ENCODE peak calls at places on chromosomes 1 and 21, in seven cellular contexts. Q, L, Z, H, D, B and A are unnamed samples.

GRCh38 chr1:47992720-47993119 is 4.5 kb downstream of the TRABD2B start:
- DNase-seq in Q (peak; percentile 29), L (peak; percentile 56), Z (no peak), H (no peak), D (no peak), B (no peak), A (no peak)

GRCh38 chr1:39332828-39333227 is 128.3 kb downstream of the MACF1 start:
- DNase-seq in Q (no peak), L (no peak), Z (no peak), H (no peak), D (no peak), B (no peak), A (no peak)

GRCh38 chr1:164261691-164262240 is 297.2 kb upstream of the PBX1 start:
- DNase-seq in Q (no peak), L (no peak), Z (peak; percentile 11), H (no peak), D (no peak), B (no peak), A (peak; percentile 73)

GRCh38 chr1:174942547-174943255 is 57.0 kb upstream of the CACYBP start:
- DNase-seq in Q (peak; percentile 33), L (peak; percentile 16), Z (no peak), H (no peak), D (no peak), B (no peak), A (no peak)

GRCh38 chr1:57036896-57037295 is 71.1 kb upstream of the C8B start:
- DNase-seq in Q (no peak), L (peak; percentile 44), Z (no peak), H (no peak), D (no peak), B (no peak), A (no peak)

GRCh38 chr21:39381009-39381408 is 32.1 kb upstream of the HMGN1 start:
- DNase-seq in Q (no peak), L (peak; percentile 38), Z (no peak), H (no peak), D (no peak), B (no peak), A (peak; percentile 17)

GRCh38 chr1:234957330-234958065 is 171.1 kb downstream of the TOMM20 start:
- DNase-seq in Q (no peak), L (peak; percentile 66), Z (peak; percentile 73), H (peak; percentile 93), D (peak; percentile 82), B (peak; percentile 91), A (peak; percentile 97)

GRCh38 chr21:33234618-33235520 is 5.1 kb downstream of the IFNAR2 start:
- DNase-seq in Q (no peak), L (no peak), Z (no peak), H (no peak), D (no peak), B (no peak), A (no peak)

GRCh38 chr1:244054924-244055263 is 3.8 kb downstream of the ZBTB18 start:
- DNase-seq in Q (no peak), L (no peak), Z (no peak), H (no peak), D (no peak), B (no peak), A (no peak)

GRCh38 chr1:95230256-95230655 is 3.8 kb upstream of the RWDD3 start:
- DNase-seq in Q (no peak), L (no peak), Z (no peak), H (no peak), D (no peak), B (no peak), A (no peak)

GRCh38 chr1:153649867-153650235 is 8.7 kb upstream of the SNAPIN start:
- DNase-seq in Q (peak; percentile 59), L (no peak), Z (no peak), H (no peak), D (no peak), B (no peak), A (no peak)

GRCh38 chr1:201295346-201295745 is 12.0 kb downstream of the PKP1 start:
- DNase-seq in Q (no peak), L (peak; percentile 28), Z (no peak), H (no peak), D (no peak), B (no peak), A (no peak)

GRCh38 chr1:169107673-169108160 is 1.2 kb downstream of the ATP1B1 start:
- DNase-seq in Q (peak; percentile 23), L (peak; percentile 55), Z (no peak), H (peak; percentile 62), D (no peak), B (no peak), A (no peak)

GRCh38 chr1:100703716-100704115 is 15.8 kb upstream of the VCAM1 start:
- DNase-seq in Q (no peak), L (peak; percentile 69), Z (no peak), H (no peak), D (no peak), B (no peak), A (no peak)

GRCh38 chr21:35382696-35383095 is 333.6 kb upstream of the RUNX1 start:
- DNase-seq in Q (no peak), L (no peak), Z (no peak), H (no peak), D (no peak), B (no peak), A (no peak)

GRCh38 chr1:212529211-212529731 is 79.3 kb upstream of the ATF3 start:
- DNase-seq in Q (no peak), L (peak; percentile 80), Z (no peak), H (peak; percentile 61), D (no peak), B (no peak), A (no peak)

GRCh38 chr1:199123615-199124014 is 484.8 kb downstream of the PTPRC start:
- DNase-seq in Q (no peak), L (peak; percentile 93), Z (no peak), H (peak; percentile 85), D (no peak), B (no peak), A (no peak)

GRCh38 chr1:21489146-21489545 is 20.1 kb upstream of the ALPL start:
- DNase-seq in Q (no peak), L (no peak), Z (no peak), H (no peak), D (no peak), B (no peak), A (no peak)

DNA sequence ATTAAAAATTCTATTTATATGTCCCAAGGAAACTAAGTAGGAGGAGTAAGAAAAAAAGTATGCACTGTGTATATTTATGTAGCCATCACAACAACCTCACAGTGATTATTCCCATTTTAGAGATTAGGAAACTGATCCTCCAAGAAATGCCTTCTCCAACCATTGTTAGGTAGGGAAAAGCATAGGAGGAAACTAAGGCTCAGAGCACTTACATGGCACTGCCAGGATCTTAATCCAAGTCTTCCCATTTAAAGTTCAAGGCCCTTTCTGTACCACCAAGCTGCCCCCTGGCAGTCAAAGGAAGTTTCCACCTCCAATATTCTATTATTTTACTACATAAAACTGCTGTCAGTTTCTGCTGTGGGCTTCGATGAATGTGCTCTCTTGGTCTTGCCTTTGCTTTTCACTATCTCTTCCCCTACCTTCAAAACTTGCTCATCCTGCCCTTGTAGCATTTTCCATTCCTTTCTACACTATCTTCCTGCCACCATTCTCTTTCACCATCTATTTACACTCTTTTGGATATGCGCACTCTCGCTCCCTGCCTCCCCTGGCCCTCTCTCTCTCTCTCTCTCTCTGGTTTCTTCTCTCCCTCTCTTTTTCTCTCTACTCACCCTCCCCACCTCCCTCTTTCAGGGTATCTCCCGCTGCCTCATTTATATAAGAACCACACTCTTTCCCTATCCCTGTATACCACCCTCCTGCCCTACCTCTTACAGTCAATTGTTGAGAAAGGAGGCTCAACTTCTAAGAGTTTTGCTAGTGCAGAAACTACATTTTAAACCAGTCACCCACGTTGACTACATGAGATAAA is 34.0 kb downstream of the PUM1 start:
- DNase-seq in Q (no peak), L (no peak), Z (no peak), H (no peak), D (no peak), B (no peak), A (no peak)
- H3K36me3 ChIP-seq in Q (no peaks in the 10 kb centered on the region), L (peaks cover 6% of the 10 kb centered on the region), Z (no peaks in the 10 kb centered on the region), H (peaks cover 6% of the 10 kb centered on the region), D (no peaks in the 10 kb centered on the region), B (peaks cover 54% of the 10 kb centered on the region), A (peaks cover 2% of the 10 kb centered on the region)

DNA sequence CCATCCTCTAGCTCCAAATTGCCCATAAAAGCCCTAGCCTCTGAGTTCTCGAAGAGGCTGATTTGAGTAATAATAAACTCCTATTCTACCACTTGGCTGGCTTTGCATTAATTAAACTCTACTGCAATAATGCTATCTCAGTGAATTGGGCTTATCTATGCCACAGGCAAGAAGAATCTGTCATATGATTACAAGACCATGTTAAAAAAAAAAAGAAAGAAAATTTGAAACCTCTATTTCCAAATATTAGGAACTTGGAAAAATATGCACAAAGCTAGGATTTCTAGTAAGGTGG is 27.6 kb upstream of the SGIP1 start:
- DNase-seq in Q (no peak), L (no peak), Z (no peak), H (no peak), D (no peak), B (no peak), A (no peak)
- H3K27ac ChIP-seq in Q (no peak overlapping the region), L (peak overlapping the region; percentile 48), Z (no peak overlapping the region), H (peak overlapping the region; percentile 19), D (no peak overlapping the region), B (no peak overlapping the region), A (no peak overlapping the region)

DNA sequence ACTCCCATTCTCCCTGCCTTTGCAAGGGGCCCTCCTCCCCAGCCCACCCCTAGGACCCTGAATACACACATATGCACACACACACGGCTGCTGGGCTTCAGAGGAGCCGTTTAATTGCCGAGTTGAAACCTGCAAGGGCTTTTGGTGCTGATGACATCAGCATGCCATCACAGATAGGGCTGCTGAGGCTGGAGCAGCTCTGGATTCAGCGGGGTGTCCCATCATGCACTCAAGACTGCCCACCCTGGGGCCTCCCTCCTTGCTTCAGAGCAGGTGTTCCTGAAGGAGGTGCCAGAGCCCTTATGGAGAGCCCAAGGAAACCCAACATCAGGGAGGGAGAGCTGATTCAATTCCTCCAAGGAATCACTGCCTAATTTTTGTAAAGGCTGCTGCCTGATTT is 5.7 kb downstream of the SYT2 start:
- DNase-seq in Q (no peak), L (no peak), Z (no peak), H (no peak), D (no peak), B (no peak), A (no peak)
- H3K27me3 ChIP-seq in Q (peaks cover 85% of the 10 kb centered on the region), L (peaks cover 79% of the 10 kb centered on the region), Z (peaks cover 65% of the 10 kb centered on the region), H (peaks cover 88% of the 10 kb centered on the region), D (peaks cover 8% of the 10 kb centered on the region), B (peaks cover 83% of the 10 kb centered on the region), A (no peaks in the 10 kb centered on the region)

GRCh38 chr21:44964381-44964780 is 24.6 kb downstream of the SLX9 start:
- DNase-seq in Q (no peak), L (no peak), Z (no peak), H (no peak), D (no peak), B (no peak), A (no peak)
- H3K36me3 ChIP-seq in Q (peaks cover 17% of the 10 kb centered on the region), L (peaks cover 3% of the 10 kb centered on the region), Z (no peaks in the 10 kb centered on the region), H (peaks cover 21% of the 10 kb centered on the region), D (no peaks in the 10 kb centered on the region), B (peaks cover 94% of the 10 kb centered on the region), A (peaks cover 4% of the 10 kb centered on the region)

GRCh38 chr1:51693420-51694144 is 76.7 kb downstream of the OSBPL9 start:
- DNase-seq in Q (no peak), L (peak; percentile 29), Z (no peak), H (peak; percentile 55), D (no peak), B (no peak), A (peak; percentile 5)
- H3K27ac ChIP-seq in Q (no peak overlapping the region), L (peak overlapping the region; percentile 0), Z (no peak overlapping the region), H (no peak overlapping the region), D (no peak overlapping the region), B (no peak overlapping the region), A (no peak overlapping the region)

GRCh38 chr1:3064901-3065300 is 4.1 kb upstream of the PRDM16 start:
- DNase-seq in Q (no peak), L (no peak), Z (no peak), H (no peak), D (no peak), B (no peak), A (no peak)
- H3K27me3 ChIP-seq in Q (peaks cover 88% of the 10 kb centered on the region), L (peaks cover 85% of the 10 kb centered on the region), Z (peaks cover 94% of the 10 kb centered on the region), H (peaks cover 63% of the 10 kb centered on the region), D (peaks cover 61% of the 10 kb centered on the region), B (peaks cover 15% of the 10 kb centered on the region), A (peaks cover 18% of the 10 kb centered on the region)